ENCODE peak calls at places on chromosome 9, in four cellular contexts. One of them, this sample, is unnamed.
A peak's percentile ranks its signal among the peaks of the same experiment; 100 is the strongest.

GRCh38 chr9:35826071-35826701 is 2.3 kb downstream of the FAM221B start:
- DNase-seq in esophagus squamous epithelium: no peak
- DNase-seq in right lobe of liver: no peak
- DNase-seq in spleen: no peak
- DNase-seq in this sample: no peak

GRCh38 chr9:89619739-89620138 is 14.9 kb downstream of the GADD45G start:
- DNase-seq in spleen: no peak
- DNase-seq in right lobe of liver: no peak
- DNase-seq in esophagus squamous epithelium: no peak
- DNase-seq in this sample: no peak

GRCh38 chr9:15738011-15738410 is 185.2 kb downstream of the CCDC171 start:
- DNase-seq in esophagus squamous epithelium: no peak
- DNase-seq in spleen: no peak
- DNase-seq in right lobe of liver: no peak
- DNase-seq in this sample: no peak

GRCh38 chr9:86807577-86807976 is 139.7 kb downstream of the GAS1 start:
- DNase-seq in spleen: no peak
- DNase-seq in esophagus squamous epithelium: no peak
- DNase-seq in right lobe of liver: no peak
- DNase-seq in this sample: no peak

GRCh38 chr9:117414220-117414905 is 494 bp downstream of the ASTN2 start:
- DNase-seq in spleen: no peak
- DNase-seq in esophagus squamous epithelium: no peak
- DNase-seq in right lobe of liver: peak; percentile 41
- DNase-seq in this sample: no peak

GRCh38 chr9:106069241-106069640 is 374.9 kb downstream of the TMEM38B start:
- DNase-seq in spleen: no peak
- DNase-seq in esophagus squamous epithelium: no peak
- DNase-seq in right lobe of liver: no peak
- DNase-seq in this sample: no peak

GRCh38 chr9:126959326-126959725 is 44.7 kb downstream of the RALGPS1 start:
- DNase-seq in spleen: no peak
- DNase-seq in esophagus squamous epithelium: no peak
- DNase-seq in right lobe of liver: no peak
- DNase-seq in this sample: no peak

GRCh38 chr9:7756088-7756487 is 43.5 kb downstream of the DMAC1 start:
- DNase-seq in right lobe of liver: no peak
- DNase-seq in esophagus squamous epithelium: no peak
- DNase-seq in spleen: no peak
- DNase-seq in this sample: no peak

GRCh38 chr9:129505270-129505881 is 115.5 kb downstream of the C9orf50 start:
- DNase-seq in spleen: peak; percentile 59
- DNase-seq in esophagus squamous epithelium: no peak
- DNase-seq in right lobe of liver: no peak
- DNase-seq in this sample: no peak

GRCh38 chr9:97807681-97808080 is 45.3 kb upstream of the FOXE1 start:
- DNase-seq in spleen: no peak
- DNase-seq in right lobe of liver: no peak
- DNase-seq in esophagus squamous epithelium: no peak
- DNase-seq in this sample: no peak

GRCh38 chr9:109311281-109311680 is 9.6 kb downstream of the EPB41L4B start:
- DNase-seq in right lobe of liver: no peak
- DNase-seq in spleen: no peak
- DNase-seq in esophagus squamous epithelium: no peak
- DNase-seq in this sample: no peak

GRCh38 chr9:95000821-95001220 is 274.3 kb downstream of the AOPEP start:
- DNase-seq in esophagus squamous epithelium: no peak
- DNase-seq in spleen: no peak
- DNase-seq in right lobe of liver: no peak
- DNase-seq in this sample: no peak

GRCh38 chr9:90449213-90449925 is 193.3 kb downstream of the DIRAS2 start:
- DNase-seq in esophagus squamous epithelium: no peak
- DNase-seq in right lobe of liver: no peak
- DNase-seq in spleen: no peak
- DNase-seq in this sample: no peak

GRCh38 chr9:113579270-113580040 is 115.9 kb downstream of the RGS3 start:
- DNase-seq in esophagus squamous epithelium: peak; percentile 22
- DNase-seq in right lobe of liver: no peak
- DNase-seq in spleen: peak; percentile 93
- DNase-seq in this sample: peak; percentile 80

GRCh38 chr9:113580041-113580953 is 116.8 kb downstream of the RGS3 start:
- DNase-seq in esophagus squamous epithelium: peak; percentile 43
- DNase-seq in right lobe of liver: peak; percentile 84
- DNase-seq in spleen: peak; percentile 97
- DNase-seq in this sample: peak; percentile 98

GRCh38 chr9:113578279-113578865 is 114.8 kb downstream of the RGS3 start:
- DNase-seq in esophagus squamous epithelium: no peak
- DNase-seq in right lobe of liver: no peak
- DNase-seq in spleen: peak; percentile 82
- DNase-seq in this sample: no peak

GRCh38 chr9:113577525-113578261 is 114.2 kb downstream of the RGS3 start:
- DNase-seq in spleen: peak; percentile 84
- DNase-seq in right lobe of liver: no peak
- DNase-seq in esophagus squamous epithelium: no peak
- DNase-seq in this sample: peak; percentile 55

DNA sequence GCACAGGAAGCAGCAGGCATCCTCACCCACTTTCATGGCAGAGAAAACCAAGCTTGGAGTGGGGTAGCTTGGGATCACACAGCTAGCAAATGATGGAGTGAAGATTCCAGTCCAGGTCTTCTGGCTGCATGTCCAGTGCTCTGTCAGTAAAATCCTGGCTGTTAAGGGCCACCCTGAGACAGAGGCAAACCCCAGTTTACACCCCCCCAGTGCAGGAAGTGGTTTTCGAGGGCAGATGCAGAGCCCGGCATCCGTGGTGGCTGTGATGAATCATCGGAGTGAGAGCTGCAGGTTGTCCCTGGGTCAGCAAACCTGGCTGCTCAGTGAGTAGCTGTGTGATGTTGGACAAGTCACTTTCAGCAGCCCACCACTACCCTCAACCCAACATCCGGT is 115.3 kb downstream of the RGS3 start:
- DNase-seq in esophagus squamous epithelium: peak; percentile 41
- DNase-seq in right lobe of liver: no peak
- DNase-seq in spleen: peak; percentile 96
- DNase-seq in this sample: peak; percentile 80
- H3K4me3 ChIP-seq in esophagus squamous epithelium: no peak overlapping the region
- H3K4me3 ChIP-seq in right lobe of liver: no peak overlapping the region
- H3K4me3 ChIP-seq in spleen: no peak overlapping the region
- H3K4me3 ChIP-seq in this sample: no peak overlapping the region

GRCh38 chr9:96564217-96564616 is 55.4 kb downstream of the CDC14B start:
- DNase-seq in esophagus squamous epithelium: no peak
- DNase-seq in right lobe of liver: no peak
- DNase-seq in spleen: no peak
- DNase-seq in this sample: no peak
- H3K36me3 ChIP-seq in esophagus squamous epithelium: no peaks in the 10 kb centered on the region
- H3K36me3 ChIP-seq in right lobe of liver: peaks cover 8% of the 10 kb centered on the region
- H3K36me3 ChIP-seq in spleen: peaks cover 20% of the 10 kb centered on the region
- H3K36me3 ChIP-seq in this sample: peaks cover 8% of the 10 kb centered on the region

GRCh38 chr9:33426843-33427293 is 20.5 kb downstream of the AQP3 start:
- DNase-seq in right lobe of liver: no peak
- DNase-seq in spleen: no peak
- DNase-seq in esophagus squamous epithelium: no peak
- DNase-seq in this sample: no peak

GRCh38 chr9:33430942-33431341 is 16.5 kb downstream of the AQP3 start:
- DNase-seq in esophagus squamous epithelium: no peak
- DNase-seq in right lobe of liver: no peak
- DNase-seq in spleen: no peak
- DNase-seq in this sample: no peak

GRCh38 chr9:33429256-33430080 is 17.9 kb downstream of the AQP3 start:
- DNase-seq in spleen: no peak
- DNase-seq in esophagus squamous epithelium: no peak
- DNase-seq in right lobe of liver: no peak
- DNase-seq in this sample: no peak

GRCh38 chr9:33419904-33420303 is 17.5 kb upstream of the AQP7 start:
- DNase-seq in esophagus squamous epithelium: no peak
- DNase-seq in right lobe of liver: no peak
- DNase-seq in spleen: no peak
- DNase-seq in this sample: no peak

DNA sequence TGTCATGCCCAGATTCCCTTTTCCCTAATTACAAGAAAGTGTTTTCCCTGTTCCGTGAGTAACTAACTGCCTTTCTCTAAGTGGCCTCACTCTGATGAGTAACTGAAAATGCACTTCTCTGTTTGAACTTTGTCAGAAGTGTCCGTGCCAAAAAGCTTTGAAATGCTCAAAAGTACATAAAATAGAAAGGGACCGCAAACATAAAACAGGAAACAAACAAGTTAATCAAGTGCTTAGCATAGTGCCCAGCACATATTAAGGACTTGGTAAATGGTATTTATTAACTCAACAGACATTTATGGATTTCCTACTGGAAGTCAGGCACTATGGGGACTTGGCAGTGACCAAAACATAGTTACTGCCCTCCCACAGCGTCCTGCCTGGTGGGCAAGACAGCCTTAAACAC is 22.3 kb downstream of the AQP3 start:
- DNase-seq in esophagus squamous epithelium: no peak
- DNase-seq in spleen: no peak
- DNase-seq in right lobe of liver: no peak
- DNase-seq in this sample: no peak
- H3K4me3 ChIP-seq in esophagus squamous epithelium: no peak overlapping the region
- H3K4me3 ChIP-seq in spleen: no peak overlapping the region
- H3K4me3 ChIP-seq in right lobe of liver: no peak overlapping the region
- H3K4me3 ChIP-seq in this sample: no peak overlapping the region

DNA sequence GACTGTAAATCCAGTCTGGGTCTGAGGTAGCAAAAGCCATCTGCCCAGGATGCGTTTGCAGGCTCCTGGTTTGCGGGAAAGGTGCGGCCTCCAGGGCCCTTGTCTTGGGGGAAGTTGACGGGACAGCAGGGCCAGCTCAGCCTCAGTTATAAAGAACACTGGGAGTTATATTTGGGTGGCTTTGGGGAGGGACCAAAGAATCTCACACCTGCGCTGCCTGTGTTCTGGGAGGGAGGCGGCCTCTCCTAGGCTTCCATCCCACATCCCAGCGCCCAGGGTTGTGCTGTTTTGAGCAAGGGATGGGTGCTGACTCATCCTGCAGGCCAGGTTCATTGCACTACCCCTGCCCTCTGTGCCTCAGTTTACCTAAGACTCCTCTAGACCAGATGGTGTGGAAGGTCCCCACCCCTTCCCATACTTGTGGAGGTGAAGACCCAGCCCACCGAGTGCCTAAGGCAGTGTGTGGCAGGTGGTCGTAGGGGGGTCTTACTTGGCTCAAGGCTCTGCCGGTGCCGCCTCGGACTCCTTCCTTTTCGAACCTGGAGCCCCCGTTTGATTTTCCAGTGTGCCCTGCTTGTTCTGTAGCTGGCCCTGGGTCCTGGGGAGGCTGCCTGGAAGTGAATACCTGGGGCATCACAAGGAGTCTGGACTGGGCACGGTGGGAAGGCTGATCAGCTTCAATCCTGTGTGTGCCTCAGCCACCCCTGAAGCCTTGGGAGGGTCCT is 39.3 kb upstream of the FCN2 start:
- DNase-seq in esophagus squamous epithelium: no peak
- DNase-seq in right lobe of liver: no peak
- DNase-seq in spleen: no peak
- DNase-seq in this sample: peak; percentile 25
- H3K36me3 ChIP-seq in esophagus squamous epithelium: no peaks in the 10 kb centered on the region
- H3K36me3 ChIP-seq in right lobe of liver: no peaks in the 10 kb centered on the region
- H3K36me3 ChIP-seq in spleen: peaks cover 48% of the 10 kb centered on the region
- H3K36me3 ChIP-seq in this sample: peaks cover 40% of the 10 kb centered on the region